ENCODE peak calls at places on chromosomes 16 and 17, in six cellular contexts. R is endothelial cell, F is omental fat pad, I is GM12864, B is astrocyte of the spinal cord, U is K562. Y is an unnamed sample.

GRCh38 chr17:55295411-55296170 is 30.8 kb downstream of the HLF start:
- DNase-seq in F (no peak), B (peak), U (peak), I (no peak), R (peak), Y (peak)

GRCh38 chr17:17356149-17356930 is 53.2 kb downstream of the NT5M start:
- DNase-seq in B (peak), U (peak), I (peak), R (peak), F (peak), Y (peak)

GRCh38 chr16:56426585-56426984 is 1.2 kb upstream of the AMFR start:
- DNase-seq in I (no peak), F (no peak), U (no peak), B (no peak), R (no peak), Y (no peak)

GRCh38 chr16:73071131-73071940 is 23.4 kb upstream of the ZFHX3 start:
- DNase-seq in R (peak), I (no peak), U (no peak), F (no peak), B (peak), Y (peak)

GRCh38 chr17:72890711-72891110 is 201.8 kb downstream of the SLC39A11 start:
- DNase-seq in R (no peak), B (no peak), F (no peak), U (peak), I (no peak), Y (no peak)

GRCh38 chr17:5587431-5588032 is 3.2 kb upstream of the NLRP1 start:
- DNase-seq in R (peak), F (no peak), U (peak), B (peak), I (peak), Y (peak)

GRCh38 chr16:28839899-28840298 is 6.2 kb downstream of the TUFM start:
- DNase-seq in I (no peak), F (no peak), B (no peak), U (no peak), R (no peak), Y (no peak)

GRCh38 chr16:4410335-4411075 is 5.9 kb downstream of the CORO7 start:
- DNase-seq in B (peak), I (no peak), F (no peak), U (no peak), R (no peak), Y (no peak)

GRCh38 chr17:62966426-62967110 is 533 bp downstream of the TANC2 start:
- DNase-seq in U (peak), R (peak), I (no peak), B (no peak), F (no peak), Y (peak)

GRCh38 chr17:59423137-59423703 is 91.8 kb downstream of the YPEL2 start:
- DNase-seq in B (peak), U (peak), F (no peak), R (no peak), I (no peak), Y (peak)

GRCh38 chr17:45372325-45372869 is 55.6 kb upstream of the MAP3K14 start:
- DNase-seq in I (no peak), R (no peak), U (no peak), B (no peak), F (no peak), Y (no peak)

GRCh38 chr16:4976079-4976478 is 17.9 kb downstream of the SEC14L5 start:
- DNase-seq in R (no peak), U (no peak), B (no peak), F (no peak), I (no peak), Y (no peak)

GRCh38 chr16:89658221-89658879 is 714 bp downstream of the SPATA33 start:
- DNase-seq in I (no peak), B (no peak), F (no peak), R (no peak), U (peak), Y (peak)

GRCh38 chr16:4780235-4780634 is 7.9 kb downstream of the SEPTIN12 start:
- DNase-seq in R (no peak), U (no peak), F (no peak), I (no peak), B (no peak), Y (no peak)

GRCh38 chr16:3797473-3797872 is 80.1 kb upstream of the TRAP1 start:
- DNase-seq in F (no peak), R (no peak), I (no peak), B (no peak), U (no peak), Y (no peak)

GRCh38 chr17:78173025-78173715 is 4.8 kb downstream of the SYNGR2 start:
- DNase-seq in U (no peak), I (peak), F (no peak), B (no peak), R (no peak), Y (no peak)

GRCh38 chr17:78174332-78174869 is 6.0 kb downstream of the SYNGR2 start:
- DNase-seq in R (no peak), U (no peak), F (peak), B (peak), I (no peak), Y (no peak)

GRCh38 chr17:78176548-78177025 is 8.2 kb downstream of the SYNGR2 start:
- DNase-seq in I (no peak), B (peak), U (peak), R (peak), F (peak), Y (peak)

GRCh38 chr17:78175643-78175981 is 7.2 kb downstream of the SYNGR2 start:
- DNase-seq in B (no peak), R (no peak), U (no peak), F (no peak), I (no peak), Y (no peak)

GRCh38 chr17:78174870-78175642 is 6.7 kb downstream of the SYNGR2 start:
- DNase-seq in I (no peak), R (no peak), F (no peak), U (no peak), B (no peak), Y (no peak)
- TF ChIP-seq CTCF in I (no peak), R (peak), F (no peak), U (peak), B (no peak), Y (no peak)

GRCh38 chr17:13016881-13017622 is 775 bp downstream of the ELAC2 start:
- DNase-seq in I (peak), U (no peak), B (no peak), R (peak), F (no peak), Y (no peak)

GRCh38 chr17:13014801-13015200 is 3.0 kb downstream of the ELAC2 start:
- DNase-seq in R (no peak), U (no peak), B (no peak), I (no peak), F (no peak), Y (no peak)

DNA sequence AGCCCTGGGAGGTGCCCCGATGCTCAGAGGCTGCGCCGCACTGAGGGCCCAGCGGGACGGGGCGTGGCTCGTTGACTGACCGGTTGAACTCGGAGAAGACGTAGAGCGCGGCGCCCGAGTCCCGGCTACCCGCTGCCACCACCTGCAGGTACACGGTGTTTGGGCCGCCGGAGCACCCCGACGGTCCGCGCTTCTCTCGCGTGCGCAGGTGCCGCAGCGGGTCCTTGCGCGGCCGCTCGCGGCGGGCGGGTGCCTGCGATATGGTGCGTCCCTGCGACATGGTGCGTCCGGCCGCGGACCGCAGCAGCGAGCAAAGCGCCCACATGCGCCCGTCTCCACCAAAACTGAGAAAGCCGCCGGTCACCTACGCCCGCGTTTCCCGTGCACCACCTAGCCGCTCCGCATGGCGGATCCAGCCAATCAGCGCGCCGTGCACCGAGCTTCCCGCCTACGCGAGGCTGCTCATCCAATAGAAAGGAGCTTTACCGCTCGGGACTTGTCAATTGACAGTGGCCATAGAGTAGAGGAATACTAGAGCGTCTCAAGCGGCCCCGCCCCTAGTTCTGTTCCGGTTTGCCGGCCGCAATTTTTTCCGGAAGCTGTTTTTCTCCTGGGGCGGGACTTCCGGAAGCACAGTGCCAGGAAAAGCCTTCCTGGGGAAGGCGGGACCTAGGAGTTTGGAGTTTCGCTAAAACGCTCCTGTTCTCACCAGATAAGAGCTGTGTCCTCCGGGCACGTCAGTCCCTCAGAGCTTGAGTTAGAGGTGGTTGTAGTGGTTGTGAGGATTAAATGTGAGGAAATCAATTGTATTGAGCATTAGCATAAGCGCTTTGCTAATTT is at the start of gene ELAC2:
- DNase-seq in R (peak), B (peak), F (peak), U (peak), I (peak), Y (peak)
- TF ChIP-seq CTCF in R (no peak), B (no peak), F (no peak), U (no peak), I (peak), Y (no peak)

GRCh38 chr16:58000706-58001676 is at the start of gene USB1:
- DNase-seq in U (peak), I (peak), R (peak), B (peak), F (peak), Y (peak)
- TF ChIP-seq CTCF in U (peak), I (peak), R (peak), B (peak), F (no peak), Y (peak)

GRCh38 chr17:27569257-27569722 is 61.7 kb upstream of the LGALS9 start:
- DNase-seq in I (no peak), F (no peak), U (peak), B (no peak), R (peak), Y (peak)
- TF ChIP-seq CTCF in I (peak), F (no peak), U (peak), B (peak), R (peak), Y (peak)

DNA sequence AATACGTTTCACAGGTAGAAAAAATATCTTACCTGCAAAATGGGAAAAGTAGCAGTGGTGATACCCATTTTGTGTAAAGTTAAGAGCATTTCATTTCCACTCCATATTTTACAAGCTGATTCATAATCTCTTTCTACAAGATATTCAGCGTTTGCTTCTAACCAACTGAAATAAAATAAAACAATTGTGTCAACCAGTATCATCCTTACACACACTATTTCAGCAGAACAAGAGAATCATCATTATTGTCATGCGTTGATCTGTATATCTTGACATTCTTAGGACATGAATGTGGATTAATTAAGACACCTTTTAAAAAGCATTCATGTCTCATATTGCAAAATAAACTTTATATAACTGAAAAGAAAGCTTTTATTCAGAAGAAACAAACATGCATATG is 69.8 kb downstream of the BRIP1 start:
- DNase-seq in F (no peak), U (no peak), I (no peak), B (no peak), R (no peak), Y (no peak)
- TF ChIP-seq CTCF in F (no peak), U (no peak), I (no peak), B (no peak), R (no peak), Y (no peak)

GRCh38 chr17:48225725-48226567 is 118.4 kb downstream of the SNX11 start:
- DNase-seq in F (no peak), I (no peak), R (no peak), U (no peak), B (no peak), Y (no peak)

GRCh38 chr17:48231995-48232729 is 124.6 kb downstream of the SNX11 start:
- DNase-seq in U (no peak), B (no peak), I (no peak), F (no peak), R (no peak), Y (no peak)

GRCh38 chr17:48223945-48224344 is 116.4 kb downstream of the SNX11 start:
- DNase-seq in B (no peak), F (no peak), U (no peak), I (no peak), R (no peak), Y (no peak)

DNA sequence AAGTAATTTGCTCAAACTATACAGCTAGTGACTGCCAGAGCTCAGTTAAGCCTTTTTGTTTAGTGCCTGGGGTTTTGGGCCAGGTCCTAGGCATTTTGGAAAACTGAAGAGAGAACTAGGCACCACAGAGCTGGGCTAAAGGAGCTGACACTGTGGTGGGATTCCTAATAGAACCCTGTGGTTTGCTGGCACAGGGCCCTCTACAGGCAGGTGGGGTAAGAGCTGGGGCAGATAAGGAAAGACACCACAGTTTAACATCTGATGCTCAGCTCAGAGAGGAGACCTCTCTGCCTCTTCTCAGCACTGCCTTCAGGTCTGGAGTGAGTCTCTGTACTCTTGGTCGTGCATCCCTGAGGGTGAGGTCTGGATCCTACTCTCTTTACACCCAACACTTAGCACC is 121.2 kb downstream of the SNX11 start:
- DNase-seq in B (no peak), F (no peak), I (no peak), U (peak), R (no peak), Y (no peak)
- TF ChIP-seq CTCF in B (no peak), F (no peak), I (peak), U (peak), R (no peak), Y (no peak)

GRCh38 chr17:80902197-80903019 is 89.2 kb upstream of the CHMP6 start:
- DNase-seq in F (no peak), I (no peak), U (no peak), R (no peak), B (no peak), Y (no peak)
- TF ChIP-seq CTCF in F (no peak), I (no peak), U (no peak), R (no peak), B (no peak), Y (no peak)

GRCh38 chr16:86520317-86521210 is 10.2 kb downstream of the FOXF1 start:
- DNase-seq in F (no peak), U (peak), R (no peak), B (no peak), I (no peak), Y (no peak)
- TF ChIP-seq CTCF in F (no peak), U (no peak), R (peak), B (no peak), I (no peak), Y (no peak)

GRCh38 chr16:19068237-19068815 is 912 bp downstream of the COQ7 start:
- DNase-seq in B (no peak), F (no peak), R (no peak), I (no peak), U (no peak), Y (no peak)

GRCh38 chr16:19071811-19072777 is 4.7 kb downstream of the COQ7 start:
- DNase-seq in B (peak), U (peak), I (no peak), F (peak), R (peak), Y (peak)

GRCh38 chr16:19066988-19067348 is 446 bp upstream of the COQ7 start:
- DNase-seq in U (no peak), B (no peak), I (no peak), F (no peak), R (no peak), Y (no peak)

GRCh38 chr16:19062706-19063105 is 4.7 kb upstream of the COQ7 start:
- DNase-seq in R (no peak), F (no peak), U (no peak), B (no peak), I (no peak), Y (no peak)

GRCh38 chr16:19067349-19068236 is at the start of gene COQ7:
- DNase-seq in B (peak), F (peak), U (peak), I (peak), R (peak), Y (peak)
- TF ChIP-seq CTCF in B (no peak), F (no peak), U (no peak), I (no peak), R (peak), Y (no peak)

DNA sequence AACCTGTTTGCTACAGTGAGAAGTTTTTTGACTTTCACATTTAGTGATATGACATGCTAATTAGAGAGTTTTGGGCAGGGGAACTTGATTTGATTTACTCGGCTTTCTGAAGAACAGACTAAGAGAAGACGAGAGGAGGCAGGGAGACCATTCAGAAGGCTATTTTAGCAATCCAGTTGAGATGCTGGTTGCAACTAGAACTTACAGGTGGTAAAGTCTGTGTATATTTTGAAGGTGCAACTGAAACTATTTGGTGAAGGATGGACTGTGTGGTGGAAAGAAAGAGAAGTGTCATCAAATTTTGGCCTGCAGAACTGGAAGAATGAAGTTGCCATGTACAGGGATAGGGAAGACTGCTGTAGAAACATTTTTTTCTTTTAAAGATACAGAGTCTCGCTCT is 42.2 kb upstream of the KPNB1 start:
- DNase-seq in B (no peak), F (no peak), U (no peak), I (no peak), R (no peak), Y (no peak)
- TF ChIP-seq CTCF in B (no peak), F (no peak), U (no peak), I (no peak), R (no peak), Y (no peak)